ENCODE peak calls at places on chromosomes 6 and 20, in nine cellular contexts. Y, L, F, P, H, A, G, C and Z are unnamed samples.

GRCh38 chr6:36545767-36546663 is 1.3 kb downstream of the STK38 start:
- DNase-seq in A (no peak), P (peak; percentile 50), C (peak; percentile 60), Y (no peak), L (no peak), H (no peak), F (peak; percentile 28), G (peak; percentile 30), Z (no peak)

GRCh38 chr6:72624557-72625160 is 2.8 kb downstream of the KCNQ5 start:
- DNase-seq in F (peak; percentile 41), C (no peak), L (no peak), A (no peak), Y (no peak), H (no peak), P (peak; percentile 36), G (no peak), Z (no peak)

GRCh38 chr20:21076073-21076472 is 30.1 kb downstream of the LINC00237 start:
- DNase-seq in F (no peak), P (no peak), L (no peak), A (no peak), Y (no peak), G (no peak), H (no peak), C (no peak), Z (no peak)

GRCh38 chr20:63877755-63878470 is 12.8 kb downstream of the TPD52L2 start:
- DNase-seq in P (no peak), C (no peak), L (no peak), F (no peak), H (no peak), G (no peak), Y (no peak), A (no peak), Z (no peak)

GRCh38 chr6:163751032-163751525 is 336.6 kb downstream of the QKI start:
- DNase-seq in H (no peak), Y (no peak), G (peak; percentile 18), A (no peak), C (no peak), L (no peak), F (peak; percentile 14), P (no peak), Z (no peak)

GRCh38 chr6:47780510-47781356 is 1.1 kb upstream of the OPN5 start:
- DNase-seq in Y (no peak), A (peak; percentile 13), G (peak; percentile 12), F (peak; percentile 53), L (no peak), H (peak; percentile 42), P (peak; percentile 84), C (peak; percentile 50), Z (peak; percentile 32)

GRCh38 chr20:44747166-44748004 is 1.7 kb downstream of the KCNK15 start:
- DNase-seq in Y (peak; percentile 56), H (peak; percentile 98), A (peak; percentile 60), P (peak; percentile 85), F (peak; percentile 93), C (peak; percentile 65), L (peak; percentile 69), G (peak; percentile 79), Z (peak; percentile 93)

GRCh38 chr6:33895296-33895695 is 91.5 kb upstream of the MLN start:
- DNase-seq in G (peak; percentile 20), F (no peak), H (no peak), A (no peak), P (no peak), L (no peak), Y (no peak), C (no peak), Z (no peak)

GRCh38 chr6:28764761-28765282 is 159.0 kb downstream of the TRIM27 start:
- DNase-seq in A (no peak), L (no peak), Y (no peak), F (no peak), C (no peak), G (no peak), P (no peak), H (no peak), Z (no peak)